ENCODE peak calls at places on chromosomes 16 and 17, in eight cellular contexts. S is coronary artery, A is body of pancreas, J is brain microvascular endothelial cell, U is skeletal muscle cell, D is astrocyte, E is breast epithelium, I is HL-60. W is an unnamed sample.

GRCh38 chr16:69621225-69621624 is 55.5 kb downstream of the NFAT5 start:
- DNase-seq in S (no peak), A (no peak), J (no peak), U (no peak), D (no peak), E (no peak), I (no peak), W (no peak)

GRCh38 chr17:57782642-57783337 is 37.7 kb upstream of the CCDC182 start:
- DNase-seq in S (no peak), A (no peak), J (no peak), U (peak; percentile 22), D (no peak), E (no peak), I (no peak), W (no peak)

GRCh38 chr16:81987706-81988105 is 23.6 kb downstream of the SDR42E1 start:
- DNase-seq in S (no peak), A (no peak), J (no peak), U (no peak), D (no peak), E (no peak), I (no peak), W (no peak)

GRCh38 chr16:28320023-28320561 is 27.8 kb downstream of the SBK1 start:
- DNase-seq in S (no peak), A (no peak), J (no peak), U (no peak), D (no peak), E (no peak), I (no peak), W (no peak)

GRCh38 chr16:23060458-23061320 is 88.6 kb downstream of the USP31 start:
- DNase-seq in S (no peak), A (peak; percentile 86), J (peak; percentile 76), U (peak; percentile 22), D (peak; percentile 40), E (peak; percentile 66), I (peak; percentile 69), W (peak; percentile 39)

GRCh38 chr16:57999366-57999970 is 1.0 kb downstream of the ZNF319 start:
- DNase-seq in S (no peak), A (no peak), J (no peak), U (no peak), D (peak; percentile 27), E (no peak), I (peak; percentile 70), W (no peak)

GRCh38 chr16:88807142-88807625 is 3.6 kb downstream of the CDT1 start:
- DNase-seq in S (no peak), A (no peak), J (no peak), U (no peak), D (no peak), E (no peak), I (no peak), W (no peak)

GRCh38 chr17:70945386-70945785 is 776.1 kb downstream of the KCNJ2 start:
- DNase-seq in S (no peak), A (no peak), J (no peak), U (no peak), D (peak; percentile 14), E (no peak), I (no peak), W (no peak)

GRCh38 chr16:89172171-89172900 is 788 bp downstream of the CDH15 start:
- DNase-seq in S (no peak), A (no peak), J (no peak), U (no peak), D (no peak), E (no peak), I (no peak), W (no peak)

GRCh38 chr17:40343126-40344119 is 21.1 kb downstream of the GJD3 start:
- DNase-seq in S (no peak), A (no peak), J (no peak), U (no peak), D (no peak), E (no peak), I (no peak), W (no peak)
- H3K4me3 ChIP-seq in S (peak overlapping the region; percentile 98), A (peak overlapping the region; percentile 68), J (peak overlapping the region; percentile 81), U (peak overlapping the region; percentile 57), D (peak overlapping the region; percentile 63), E (peak overlapping the region; percentile 89), I (no peak overlapping the region), W (peak overlapping the region; percentile 42)

DNA sequence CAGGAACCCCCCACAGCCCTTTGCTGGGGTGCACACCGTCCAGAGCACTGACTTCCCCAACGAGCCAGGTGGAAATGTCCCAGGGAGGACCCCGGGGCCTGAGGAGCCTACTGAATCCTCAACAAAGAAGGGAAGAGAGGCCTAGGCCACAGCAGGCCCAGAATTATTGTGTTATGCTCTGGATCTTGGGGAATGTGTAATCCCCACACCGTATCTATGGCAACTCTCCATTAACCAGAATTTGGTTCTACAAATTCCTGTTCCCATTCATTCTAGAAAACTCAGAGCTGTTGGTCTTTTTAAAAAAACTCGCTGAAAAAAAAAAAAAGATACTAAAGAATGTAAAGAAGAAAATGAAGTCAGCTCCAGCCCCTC is 69.7 kb downstream of the SREBF1 start:
- DNase-seq in S (no peak), A (no peak), J (no peak), U (no peak), D (peak; percentile 61), E (no peak), I (no peak), W (no peak)
- H3K4me3 ChIP-seq in S (no peak overlapping the region), A (no peak overlapping the region), J (no peak overlapping the region), U (no peak overlapping the region), D (no peak overlapping the region), E (no peak overlapping the region), I (no peak overlapping the region), W (no peak overlapping the region)

GRCh38 chr16:86498155-86498651 is 12.1 kb upstream of the FOXF1 start:
- DNase-seq in S (no peak), A (no peak), J (no peak), U (no peak), D (no peak), E (no peak), I (no peak), W (no peak)

GRCh38 chr16:86499889-86500707 is 10.2 kb upstream of the FOXF1 start:
- DNase-seq in S (no peak), A (no peak), J (no peak), U (no peak), D (no peak), E (no peak), I (no peak), W (no peak)

GRCh38 chr16:86497551-86498021 is 12.7 kb upstream of the FOXF1 start:
- DNase-seq in S (no peak), A (no peak), J (no peak), U (no peak), D (no peak), E (no peak), I (no peak), W (no peak)

GRCh38 chr16:86496929-86497381 is 13.4 kb upstream of the FOXF1 start:
- DNase-seq in S (no peak), A (no peak), J (no peak), U (no peak), D (no peak), E (no peak), I (no peak), W (no peak)

DNA sequence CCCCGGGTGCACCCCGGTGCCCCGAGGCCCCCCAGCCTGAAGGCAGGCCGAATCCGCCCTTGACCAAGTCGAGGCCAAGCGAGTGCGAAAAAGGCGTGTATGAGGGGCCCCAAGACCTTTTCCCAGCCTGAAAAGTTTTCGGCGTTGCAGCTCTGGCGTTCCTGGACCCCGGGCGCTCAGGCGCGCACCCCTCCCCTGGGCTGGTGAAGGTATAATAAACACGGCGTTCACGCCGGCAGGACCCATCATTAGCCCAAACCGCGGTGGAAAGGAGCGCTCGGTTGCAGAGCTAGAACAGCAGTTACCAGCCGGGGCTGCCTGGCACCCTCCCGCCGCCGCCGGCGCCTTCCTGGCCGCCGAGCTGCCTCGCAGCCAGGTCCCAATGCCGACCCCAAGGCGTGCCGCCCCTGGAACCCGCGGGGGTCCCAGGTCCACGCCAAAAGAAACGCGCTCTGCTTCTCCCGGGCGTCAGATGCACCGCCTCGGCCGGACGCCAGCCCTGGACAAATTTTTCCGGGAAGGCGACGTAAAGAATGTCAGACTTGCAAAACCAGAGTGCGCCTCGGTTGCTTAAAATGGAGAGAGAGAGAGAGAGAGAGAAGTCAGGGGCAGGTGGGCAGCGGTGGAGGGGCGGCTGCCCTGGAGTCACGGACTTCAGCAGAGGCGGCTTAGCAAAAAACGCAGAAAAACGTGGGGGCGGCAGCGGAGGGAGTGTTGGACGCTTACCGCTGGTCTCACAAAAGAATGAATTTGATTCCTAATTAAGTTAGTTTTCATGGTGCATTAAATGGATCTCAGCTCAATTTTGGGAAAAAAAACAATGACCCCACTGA is 11.4 kb upstream of the FOXF1 start:
- DNase-seq in S (no peak), A (no peak), J (no peak), U (no peak), D (no peak), E (no peak), I (no peak), W (no peak)
- H3K4me3 ChIP-seq in S (peak overlapping the region; percentile 57), A (no peak overlapping the region), J (no peak overlapping the region), U (no peak overlapping the region), D (no peak overlapping the region), E (no peak overlapping the region), I (no peak overlapping the region), W (peak overlapping the region; percentile 28)

GRCh38 chr16:2928796-2929195 is 17.1 kb downstream of the FLYWCH1 start:
- DNase-seq in S (no peak), A (no peak), J (no peak), U (no peak), D (no peak), E (no peak), I (no peak), W (no peak)

GRCh38 chr16:2929693-2930092 is 18.0 kb downstream of the FLYWCH1 start:
- DNase-seq in S (no peak), A (no peak), J (no peak), U (no peak), D (no peak), E (no peak), I (no peak), W (no peak)

GRCh38 chr16:2925951-2926659 is 14.4 kb downstream of the FLYWCH1 start:
- DNase-seq in S (no peak), A (no peak), J (no peak), U (no peak), D (no peak), E (no peak), I (no peak), W (no peak)

GRCh38 chr16:2926660-2927646 is 15.2 kb downstream of the FLYWCH1 start:
- DNase-seq in S (peak; percentile 89), A (peak; percentile 94), J (peak; percentile 85), U (peak; percentile 51), D (peak; percentile 67), E (peak; percentile 81), I (peak; percentile 90), W (peak; percentile 76)

GRCh38 chr16:2924901-2925820 is 13.4 kb downstream of the FLYWCH1 start:
- DNase-seq in S (no peak), A (no peak), J (no peak), U (no peak), D (no peak), E (no peak), I (no peak), W (no peak)
- H3K4me3 ChIP-seq in S (no peak overlapping the region), A (no peak overlapping the region), J (no peak overlapping the region), U (no peak overlapping the region), D (no peak overlapping the region), E (no peak overlapping the region), I (no peak overlapping the region), W (no peak overlapping the region)

W was measured in HFF-Myc.